ENCODE peak calls at places on chromosomes 12 and 14, in ten cellular contexts. One of them, this sample, is unnamed.

GRCh38 chr12:82527165-82527780 is 159.4 kb upstream of the TMTC2 start:
- DNase-seq in fibroblast of mammary gland: peak; percentile 69
- DNase-seq in epithelial cell of esophagus: peak; percentile 75
- DNase-seq in MM.1S: peak; percentile 66
- DNase-seq in OCI-LY7: peak; percentile 66
- DNase-seq in A673: peak; percentile 61
- DNase-seq in cardiac muscle cell: peak; percentile 78
- DNase-seq in ovary: no peak
- DNase-seq in NT2/D1: peak; percentile 46
- DNase-seq in tibial artery: no peak
- DNase-seq in this sample: peak; percentile 50

GRCh38 chr14:88590173-88590572 is 27.3 kb downstream of the ZC3H14 start:
- DNase-seq in fibroblast of mammary gland: peak; percentile 27
- DNase-seq in epithelial cell of esophagus: no peak
- DNase-seq in MM.1S: no peak
- DNase-seq in OCI-LY7: no peak
- DNase-seq in A673: no peak
- DNase-seq in cardiac muscle cell: no peak
- DNase-seq in ovary: no peak
- DNase-seq in NT2/D1: no peak
- DNase-seq in tibial artery: no peak
- DNase-seq in this sample: no peak

GRCh38 chr12:132779781-132780353 is 18.2 kb upstream of the ANKLE2 start:
- DNase-seq in fibroblast of mammary gland: no peak
- DNase-seq in epithelial cell of esophagus: no peak
- DNase-seq in MM.1S: no peak
- DNase-seq in OCI-LY7: no peak
- DNase-seq in A673: no peak
- DNase-seq in cardiac muscle cell: no peak
- DNase-seq in ovary: no peak
- DNase-seq in NT2/D1: no peak
- DNase-seq in tibial artery: no peak
- DNase-seq in this sample: no peak

GRCh38 chr12:76563061-76563460 is 3.5 kb upstream of the OSBPL8 start:
- DNase-seq in fibroblast of mammary gland: no peak
- DNase-seq in epithelial cell of esophagus: no peak
- DNase-seq in MM.1S: no peak
- DNase-seq in OCI-LY7: no peak
- DNase-seq in A673: no peak
- DNase-seq in cardiac muscle cell: no peak
- DNase-seq in ovary: no peak
- DNase-seq in NT2/D1: no peak
- DNase-seq in tibial artery: no peak
- DNase-seq in this sample: no peak

GRCh38 chr12:11092128-11092527 is at the start of gene TAS2R43:
- DNase-seq in fibroblast of mammary gland: no peak
- DNase-seq in epithelial cell of esophagus: no peak
- DNase-seq in MM.1S: no peak
- DNase-seq in OCI-LY7: no peak
- DNase-seq in A673: no peak
- DNase-seq in cardiac muscle cell: no peak
- DNase-seq in ovary: no peak
- DNase-seq in NT2/D1: no peak
- DNase-seq in tibial artery: no peak
- DNase-seq in this sample: no peak

GRCh38 chr14:73712071-73712506 is 2.1 kb downstream of the PNMA1 start:
- DNase-seq in fibroblast of mammary gland: no peak
- DNase-seq in epithelial cell of esophagus: no peak
- DNase-seq in MM.1S: no peak
- DNase-seq in OCI-LY7: peak; percentile 11
- DNase-seq in A673: no peak
- DNase-seq in cardiac muscle cell: no peak
- DNase-seq in ovary: no peak
- DNase-seq in NT2/D1: no peak
- DNase-seq in tibial artery: no peak
- DNase-seq in this sample: no peak

GRCh38 chr14:51676549-51676948 is 24.8 kb downstream of the FRMD6 start:
- DNase-seq in fibroblast of mammary gland: no peak
- DNase-seq in epithelial cell of esophagus: peak; percentile 53
- DNase-seq in MM.1S: no peak
- DNase-seq in OCI-LY7: no peak
- DNase-seq in A673: no peak
- DNase-seq in cardiac muscle cell: no peak
- DNase-seq in ovary: no peak
- DNase-seq in NT2/D1: no peak
- DNase-seq in tibial artery: no peak
- DNase-seq in this sample: no peak

GRCh38 chr14:54593860-54594259 is 26.9 kb downstream of the SAMD4A start:
- DNase-seq in fibroblast of mammary gland: peak; percentile 37
- DNase-seq in epithelial cell of esophagus: peak; percentile 51
- DNase-seq in MM.1S: no peak
- DNase-seq in OCI-LY7: no peak
- DNase-seq in A673: peak; percentile 30
- DNase-seq in cardiac muscle cell: no peak
- DNase-seq in ovary: no peak
- DNase-seq in NT2/D1: no peak
- DNase-seq in tibial artery: no peak
- DNase-seq in this sample: no peak

GRCh38 chr12:23888396-23889068 is 60.9 kb downstream of the SOX5 start:
- DNase-seq in fibroblast of mammary gland: no peak
- DNase-seq in epithelial cell of esophagus: no peak
- DNase-seq in MM.1S: no peak
- DNase-seq in OCI-LY7: no peak
- DNase-seq in A673: no peak
- DNase-seq in cardiac muscle cell: no peak
- DNase-seq in ovary: no peak
- DNase-seq in NT2/D1: no peak
- DNase-seq in tibial artery: no peak
- DNase-seq in this sample: no peak

DNA sequence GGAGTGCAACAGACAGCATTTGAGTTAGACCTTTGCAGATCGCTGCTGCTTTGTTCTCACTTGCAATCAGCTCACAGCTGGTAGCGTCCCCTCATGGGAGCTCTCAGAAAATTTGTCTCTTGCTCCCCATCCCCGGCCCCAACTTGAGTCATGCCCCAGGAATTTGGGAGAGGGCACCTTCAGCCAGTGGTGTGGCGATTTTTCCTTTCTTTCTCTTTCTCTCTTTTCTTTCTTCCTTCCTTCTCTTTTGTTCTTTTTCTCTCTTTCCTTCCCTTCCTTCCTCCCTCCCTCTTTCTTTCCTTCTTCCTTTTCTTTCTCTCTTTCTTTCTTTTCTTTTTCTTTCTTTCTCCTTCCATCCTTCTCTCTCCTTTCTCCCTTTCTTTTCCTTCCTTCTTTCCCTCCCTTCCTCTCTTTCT is 34.2 kb upstream of the MAP1LC3B2 start:
- DNase-seq in fibroblast of mammary gland: peak; percentile 70
- DNase-seq in epithelial cell of esophagus: peak; percentile 55
- DNase-seq in MM.1S: no peak
- DNase-seq in OCI-LY7: no peak
- DNase-seq in A673: peak; percentile 81
- DNase-seq in cardiac muscle cell: no peak
- DNase-seq in ovary: no peak
- DNase-seq in NT2/D1: peak; percentile 83
- DNase-seq in tibial artery: no peak
- DNase-seq in this sample: no peak
- H3K4me3 ChIP-seq in fibroblast of mammary gland: no peak overlapping the region
- H3K4me3 ChIP-seq in epithelial cell of esophagus: no peak overlapping the region
- H3K4me3 ChIP-seq in MM.1S: no peak overlapping the region
- H3K4me3 ChIP-seq in OCI-LY7: no peak overlapping the region
- H3K4me3 ChIP-seq in A673: no peak overlapping the region
- H3K4me3 ChIP-seq in cardiac muscle cell: no peak overlapping the region
- H3K4me3 ChIP-seq in ovary: no peak overlapping the region
- H3K4me3 ChIP-seq in NT2/D1: no peak overlapping the region
- H3K4me3 ChIP-seq in tibial artery: peak overlapping the region; percentile 28
- H3K4me3 ChIP-seq in this sample: no peak overlapping the region

DNA sequence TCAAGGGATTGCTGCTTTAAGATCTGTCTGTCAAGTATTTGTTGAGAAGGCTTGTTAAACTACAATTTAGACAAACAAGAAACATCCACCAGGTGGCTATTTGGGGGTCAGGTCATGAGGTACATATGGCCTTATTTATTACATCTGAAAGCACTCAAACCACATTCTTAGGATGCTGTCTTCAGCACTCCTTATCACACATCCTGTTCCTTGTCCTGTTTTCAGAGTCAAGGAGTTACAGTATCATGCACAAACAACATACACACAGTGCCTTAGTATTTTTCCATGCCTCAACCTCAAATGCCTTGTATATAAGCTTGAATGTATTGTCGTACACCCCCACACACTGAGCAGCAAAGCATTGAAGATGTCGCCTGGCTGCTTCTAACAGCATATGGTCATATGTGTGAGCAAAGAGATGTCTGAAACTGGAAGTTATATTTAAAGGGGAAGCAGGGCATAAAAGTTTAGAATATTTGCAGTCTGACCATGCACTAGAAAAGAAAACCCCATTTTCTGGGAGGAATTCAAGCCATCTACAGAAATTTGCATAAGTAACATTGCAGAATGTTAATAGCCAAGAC is 83.8 kb downstream of the KCNMB4 start:
- DNase-seq in fibroblast of mammary gland: no peak
- DNase-seq in epithelial cell of esophagus: no peak
- DNase-seq in MM.1S: peak; percentile 39
- DNase-seq in OCI-LY7: no peak
- DNase-seq in A673: no peak
- DNase-seq in cardiac muscle cell: no peak
- DNase-seq in ovary: no peak
- DNase-seq in NT2/D1: no peak
- DNase-seq in tibial artery: no peak
- DNase-seq in this sample: no peak
- H3K4me3 ChIP-seq in fibroblast of mammary gland: no peak overlapping the region
- H3K4me3 ChIP-seq in epithelial cell of esophagus: no peak overlapping the region
- H3K4me3 ChIP-seq in MM.1S: no peak overlapping the region
- H3K4me3 ChIP-seq in OCI-LY7: no peak overlapping the region
- H3K4me3 ChIP-seq in A673: no peak overlapping the region
- H3K4me3 ChIP-seq in cardiac muscle cell: no peak overlapping the region
- H3K4me3 ChIP-seq in ovary: no peak overlapping the region
- H3K4me3 ChIP-seq in NT2/D1: no peak overlapping the region
- H3K4me3 ChIP-seq in tibial artery: no peak overlapping the region
- H3K4me3 ChIP-seq in this sample: no peak overlapping the region

DNA sequence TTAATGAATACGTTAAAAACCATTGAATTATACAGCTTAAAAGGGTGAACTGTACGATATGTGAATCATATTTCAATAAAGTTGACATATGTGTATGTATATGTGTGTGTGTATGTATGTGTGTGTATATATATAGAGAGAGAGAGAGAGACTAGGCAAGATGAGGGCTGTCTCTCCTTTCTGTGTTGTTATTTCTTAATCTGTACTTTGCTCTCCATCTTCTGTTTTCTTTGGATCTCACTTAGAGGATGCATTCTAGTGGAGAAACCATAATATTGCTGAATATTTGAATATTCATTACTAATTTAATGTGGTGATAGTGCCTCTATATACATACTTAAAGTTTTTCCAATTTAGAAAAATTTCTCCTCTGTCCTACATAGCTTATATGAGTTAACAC is 50.5 kb downstream of the PCNX1 start:
- DNase-seq in fibroblast of mammary gland: no peak
- DNase-seq in epithelial cell of esophagus: no peak
- DNase-seq in MM.1S: no peak
- DNase-seq in OCI-LY7: no peak
- DNase-seq in A673: no peak
- DNase-seq in cardiac muscle cell: no peak
- DNase-seq in ovary: no peak
- DNase-seq in NT2/D1: no peak
- DNase-seq in tibial artery: no peak
- DNase-seq in this sample: no peak
- H3K4me3 ChIP-seq in fibroblast of mammary gland: no peak overlapping the region
- H3K4me3 ChIP-seq in epithelial cell of esophagus: no peak overlapping the region
- H3K4me3 ChIP-seq in MM.1S: no peak overlapping the region
- H3K4me3 ChIP-seq in OCI-LY7: no peak overlapping the region
- H3K4me3 ChIP-seq in A673: no peak overlapping the region
- H3K4me3 ChIP-seq in cardiac muscle cell: no peak overlapping the region
- H3K4me3 ChIP-seq in ovary: no peak overlapping the region
- H3K4me3 ChIP-seq in NT2/D1: no peak overlapping the region
- H3K4me3 ChIP-seq in tibial artery: no peak overlapping the region
- H3K4me3 ChIP-seq in this sample: no peak overlapping the region

GRCh38 chr12:2959508-2960431 is 573 bp downstream of the TEAD4 start:
- DNase-seq in fibroblast of mammary gland: peak; percentile 67
- DNase-seq in epithelial cell of esophagus: peak; percentile 59
- DNase-seq in MM.1S: peak; percentile 27
- DNase-seq in OCI-LY7: no peak
- DNase-seq in A673: peak; percentile 72
- DNase-seq in cardiac muscle cell: peak; percentile 63
- DNase-seq in ovary: peak; percentile 38
- DNase-seq in NT2/D1: peak; percentile 71
- DNase-seq in tibial artery: peak; percentile 59
- DNase-seq in this sample: no peak

GRCh38 chr12:2961705-2962104 is 2.5 kb downstream of the TEAD4 start:
- DNase-seq in fibroblast of mammary gland: no peak
- DNase-seq in epithelial cell of esophagus: no peak
- DNase-seq in MM.1S: no peak
- DNase-seq in OCI-LY7: no peak
- DNase-seq in A673: no peak
- DNase-seq in cardiac muscle cell: no peak
- DNase-seq in ovary: no peak
- DNase-seq in NT2/D1: no peak
- DNase-seq in tibial artery: no peak
- DNase-seq in this sample: no peak

GRCh38 chr12:2959194-2959507 is at the start of gene TEAD4:
- DNase-seq in fibroblast of mammary gland: peak; percentile 52
- DNase-seq in epithelial cell of esophagus: peak; percentile 78
- DNase-seq in MM.1S: peak; percentile 27
- DNase-seq in OCI-LY7: no peak
- DNase-seq in A673: peak; percentile 87
- DNase-seq in cardiac muscle cell: peak; percentile 93
- DNase-seq in ovary: peak; percentile 40
- DNase-seq in NT2/D1: peak; percentile 96
- DNase-seq in tibial artery: peak; percentile 36
- DNase-seq in this sample: no peak

GRCh38 chr12:2960432-2960956 is 1.3 kb downstream of the TEAD4 start:
- DNase-seq in fibroblast of mammary gland: peak; percentile 21
- DNase-seq in epithelial cell of esophagus: peak; percentile 39
- DNase-seq in MM.1S: no peak
- DNase-seq in OCI-LY7: no peak
- DNase-seq in A673: no peak
- DNase-seq in cardiac muscle cell: no peak
- DNase-seq in ovary: no peak
- DNase-seq in NT2/D1: no peak
- DNase-seq in tibial artery: no peak
- DNase-seq in this sample: no peak

DNA sequence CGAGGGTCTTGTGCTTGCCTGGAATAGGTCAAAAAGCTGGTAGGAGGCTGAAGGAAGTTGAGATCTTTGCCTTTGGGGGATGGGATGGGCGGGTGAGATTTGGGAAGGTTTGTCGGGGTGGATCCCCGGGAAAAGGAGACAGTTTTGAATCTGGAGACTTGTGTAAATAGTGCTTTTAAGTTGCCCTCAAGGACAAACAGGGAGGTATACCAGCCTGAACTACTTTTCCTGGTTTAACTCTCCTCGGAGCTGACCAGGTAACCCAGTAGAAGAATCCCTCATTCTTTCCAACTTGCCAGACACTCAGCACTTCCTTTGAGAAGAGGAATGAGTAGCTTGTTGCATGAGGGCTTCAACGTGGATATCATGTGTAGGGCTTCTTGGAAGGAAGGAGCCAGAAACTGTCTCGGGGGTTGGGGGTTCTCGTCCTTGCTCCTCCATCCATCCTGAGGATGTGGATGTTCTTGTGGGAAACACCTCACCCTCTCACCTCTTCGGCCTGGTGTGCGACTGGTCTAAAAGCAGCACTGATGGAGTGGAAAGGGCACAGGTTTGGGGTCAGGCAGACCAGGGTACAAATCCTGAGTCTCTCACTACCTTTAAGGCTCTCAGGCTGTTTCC is 1.9 kb downstream of the TEAD4 start:
- DNase-seq in fibroblast of mammary gland: no peak
- DNase-seq in epithelial cell of esophagus: peak; percentile 5
- DNase-seq in MM.1S: no peak
- DNase-seq in OCI-LY7: no peak
- DNase-seq in A673: no peak
- DNase-seq in cardiac muscle cell: no peak
- DNase-seq in ovary: no peak
- DNase-seq in NT2/D1: no peak
- DNase-seq in tibial artery: no peak
- DNase-seq in this sample: no peak
- H3K4me3 ChIP-seq in fibroblast of mammary gland: peak overlapping the region; percentile 64
- H3K4me3 ChIP-seq in epithelial cell of esophagus: no peak overlapping the region
- H3K4me3 ChIP-seq in MM.1S: no peak overlapping the region
- H3K4me3 ChIP-seq in OCI-LY7: no peak overlapping the region
- H3K4me3 ChIP-seq in A673: peak overlapping the region; percentile 71
- H3K4me3 ChIP-seq in cardiac muscle cell: peak overlapping the region; percentile 65
- H3K4me3 ChIP-seq in ovary: no peak overlapping the region
- H3K4me3 ChIP-seq in NT2/D1: peak overlapping the region; percentile 87
- H3K4me3 ChIP-seq in tibial artery: peak overlapping the region; percentile 69
- H3K4me3 ChIP-seq in this sample: no peak overlapping the region

This sample was measured in Jurkat, Clone E6-1.